ENCODE peak calls at places on chromosomes 11 and 22, in five cellular contexts. N, X, C, S and J are unnamed samples.
A peak's percentile ranks its signal among the peaks of the same experiment; 100 is the strongest.

GRCh38 chr11:98100689-98101088 is 920.1 kb upstream of the CNTN5 start:
- DNase-seq in N (no peak), X (no peak), C (no peak), S (no peak), J (no peak)

GRCh38 chr11:12554122-12554521 is 120.1 kb upstream of the TEAD1 start:
- DNase-seq in N (no peak), X (no peak), C (no peak), S (no peak), J (no peak)

GRCh38 chr11:15483205-15483604 is 368.5 kb downstream of the INSC start:
- DNase-seq in N (no peak), X (no peak), C (no peak), S (no peak), J (no peak)

GRCh38 chr11:79201637-79202347 is 239.0 kb downstream of the TENM4 start:
- DNase-seq in N (no peak), X (no peak), C (no peak), S (no peak), J (no peak)

GRCh38 chr11:71286701-71287643 is 34.6 kb upstream of the SHANK2 start:
- DNase-seq in N (no peak), X (no peak), C (no peak), S (no peak), J (peak; percentile 11)

GRCh38 chr11:76163289-76163880 is 42.9 kb downstream of the WNT11 start:
- DNase-seq in N (no peak), X (no peak), C (no peak), S (no peak), J (no peak)

GRCh38 chr11:13384837-13385417 is 78.1 kb downstream of the BTBD10 start:
- DNase-seq in N (peak; percentile 23), X (peak; percentile 52), C (peak; percentile 23), S (peak; percentile 15), J (peak; percentile 38)

GRCh38 chr11:44746894-44747293 is 20.1 kb downstream of the TSPAN18 start:
- DNase-seq in N (no peak), X (no peak), C (no peak), S (no peak), J (no peak)

DNA sequence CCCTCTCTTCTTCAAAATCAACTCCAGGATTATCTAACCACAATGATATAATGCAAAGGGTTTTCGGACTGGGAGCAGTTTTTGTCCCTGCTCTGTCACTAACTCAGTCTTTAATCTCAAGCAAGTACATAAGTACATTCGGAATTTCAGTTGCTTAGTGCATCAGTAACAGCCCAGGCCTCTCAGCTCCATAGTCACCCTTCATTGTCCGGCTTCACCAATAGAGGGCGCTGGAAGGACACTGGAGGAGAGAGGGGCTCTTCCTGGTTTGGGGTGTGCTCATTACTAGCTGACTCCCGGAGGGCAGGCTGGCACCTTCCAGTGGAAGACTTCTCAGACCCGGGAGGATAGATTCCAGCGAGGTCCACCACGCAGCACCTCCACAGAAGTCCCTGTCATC is 90.4 kb upstream of the PDGFD start:
- DNase-seq in N (peak; percentile 11), X (peak; percentile 38), C (peak; percentile 46), S (peak; percentile 65), J (peak; percentile 85)
- TF ChIP-seq SP1 in N (no peak), X (no peak), C (no peak), S (no peak), J (no peak)

GRCh38 chr11:65849366-65849765 is 8.6 kb downstream of the CFL1 start:
- DNase-seq in N (no peak), X (no peak), C (no peak), S (no peak), J (no peak)
- TF ChIP-seq SP1 in N (no peak), X (no peak), C (no peak), S (no peak), J (no peak)

GRCh38 chr11:87007938-87008337 is 29.8 kb upstream of the TMEM135 start:
- DNase-seq in N (no peak), X (no peak), C (no peak), S (no peak), J (no peak)
- TF ChIP-seq SP1 in N (no peak), X (no peak), C (no peak), S (no peak), J (no peak)

GRCh38 chr11:106399075-106399500 is 321.6 kb downstream of the AASDHPPT start:
- DNase-seq in N (no peak), X (no peak), C (peak; percentile 36), S (no peak), J (no peak)

GRCh38 chr11:106397787-106398355 is 320.4 kb downstream of the AASDHPPT start:
- DNase-seq in N (no peak), X (no peak), C (no peak), S (no peak), J (no peak)

GRCh38 chr11:106399624-106400023 is 322.2 kb downstream of the AASDHPPT start:
- DNase-seq in N (no peak), X (no peak), C (no peak), S (no peak), J (no peak)

GRCh38 chr11:106400949-106401545 is 323.6 kb downstream of the AASDHPPT start:
- DNase-seq in N (no peak), X (no peak), C (no peak), S (no peak), J (no peak)

DNA sequence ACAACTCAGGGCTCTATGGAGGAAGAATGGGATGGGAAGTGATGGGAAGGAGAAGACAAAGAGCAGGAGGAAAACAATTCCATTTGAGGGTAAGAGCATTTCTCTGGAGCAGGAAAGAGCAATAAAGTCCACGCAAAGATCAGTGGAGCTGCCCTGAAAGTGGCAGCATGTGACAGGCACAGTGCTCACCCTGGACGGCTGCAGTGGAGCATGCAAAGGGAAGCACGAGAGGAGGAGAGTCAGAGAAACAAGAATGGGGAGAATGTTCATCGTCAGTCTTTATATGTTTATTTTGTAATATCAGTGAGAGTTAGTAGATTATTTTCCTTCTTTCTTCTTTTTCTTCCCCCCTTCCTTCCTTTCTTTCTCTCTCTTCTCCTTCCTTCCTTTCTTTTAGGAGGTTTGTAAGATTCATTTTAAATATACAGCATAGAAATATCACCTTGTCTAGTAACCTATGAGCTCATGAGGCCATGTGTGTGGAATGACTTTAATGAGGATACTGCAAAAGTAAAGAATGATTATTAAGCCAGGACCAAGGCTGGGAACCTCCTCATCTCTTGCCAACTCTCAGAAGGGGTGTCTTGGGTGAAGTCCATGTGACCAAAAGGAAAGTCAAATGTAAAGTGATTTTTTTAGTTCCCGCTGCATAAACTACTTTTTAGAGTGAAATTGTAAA is 321.1 kb downstream of the AASDHPPT start:
- DNase-seq in N (no peak), X (no peak), C (no peak), S (no peak), J (no peak)
- TF ChIP-seq SP1 in N (no peak), X (no peak), C (no peak), S (no peak), J (no peak)

GRCh38 chr22:31488346-31488883 is 1.2 kb downstream of the EIF4ENIF1 start:
- DNase-seq in N (no peak), X (no peak), C (no peak), S (no peak), J (no peak)

GRCh38 chr22:31486951-31487350 is 2.7 kb downstream of the EIF4ENIF1 start:
- DNase-seq in N (no peak), X (no peak), C (no peak), S (no peak), J (no peak)

GRCh38 chr22:31490496-31490925 is 869 bp upstream of the EIF4ENIF1 start:
- DNase-seq in N (peak; percentile 15), X (peak; percentile 60), C (peak; percentile 22), S (no peak), J (peak; percentile 32)

GRCh38 chr22:31489632-31490495 is at the start of gene EIF4ENIF1:
- DNase-seq in N (peak; percentile 88), X (peak; percentile 92), C (peak; percentile 46), S (no peak), J (peak; percentile 81)

DNA sequence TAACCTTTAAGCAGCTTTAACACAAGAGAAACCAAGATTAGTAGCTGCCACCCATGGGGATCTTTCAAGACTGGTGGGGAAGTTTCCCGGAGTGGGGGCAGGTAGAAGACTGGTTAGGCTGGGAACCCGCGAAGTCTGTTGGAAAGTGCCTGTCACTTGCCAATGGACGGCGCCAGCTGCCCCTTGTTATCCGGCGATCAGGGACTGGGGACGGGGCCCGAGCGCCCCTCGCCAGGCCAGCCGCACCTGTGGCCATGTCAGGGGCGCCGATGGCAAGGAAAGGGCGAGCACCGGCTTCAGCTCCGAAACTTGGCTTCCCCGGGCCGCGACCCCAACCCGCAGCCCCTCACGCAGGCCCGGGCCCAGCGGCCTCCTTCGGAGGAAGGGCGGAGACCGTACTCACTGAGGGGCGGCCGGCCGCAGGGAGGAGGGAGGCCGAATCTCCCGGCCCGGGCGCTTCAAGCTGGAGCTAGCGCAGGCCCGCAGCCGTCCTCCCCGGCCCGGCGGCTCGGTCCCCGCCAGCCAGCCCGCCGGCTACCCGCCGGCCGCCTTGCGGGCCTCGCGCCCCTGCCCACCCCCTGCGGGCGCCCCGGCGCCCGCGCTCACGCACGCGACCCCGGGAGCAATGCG is 539 bp downstream of the EIF4ENIF1 start:
- DNase-seq in N (peak; percentile 27), X (peak; percentile 71), C (no peak), S (no peak), J (peak; percentile 55)
- TF ChIP-seq SP1 in N (no peak), X (no peak), C (no peak), S (no peak), J (no peak)

GRCh38 chr22:20428496-20429253 is 8.9 kb downstream of the SCARF2 start:
- DNase-seq in N (no peak), X (no peak), C (no peak), S (no peak), J (no peak)

GRCh38 chr22:20430101-20430640 is 7.5 kb downstream of the SCARF2 start:
- DNase-seq in N (no peak), X (no peak), C (no peak), S (no peak), J (no peak)

GRCh38 chr22:20430641-20431519 is 6.7 kb downstream of the SCARF2 start:
- DNase-seq in N (peak; percentile 79), X (no peak), C (peak; percentile 33), S (no peak), J (peak; percentile 68)

GRCh38 chr22:20427945-20428417 is 9.6 kb downstream of the SCARF2 start:
- DNase-seq in N (no peak), X (no peak), C (no peak), S (no peak), J (no peak)

DNA sequence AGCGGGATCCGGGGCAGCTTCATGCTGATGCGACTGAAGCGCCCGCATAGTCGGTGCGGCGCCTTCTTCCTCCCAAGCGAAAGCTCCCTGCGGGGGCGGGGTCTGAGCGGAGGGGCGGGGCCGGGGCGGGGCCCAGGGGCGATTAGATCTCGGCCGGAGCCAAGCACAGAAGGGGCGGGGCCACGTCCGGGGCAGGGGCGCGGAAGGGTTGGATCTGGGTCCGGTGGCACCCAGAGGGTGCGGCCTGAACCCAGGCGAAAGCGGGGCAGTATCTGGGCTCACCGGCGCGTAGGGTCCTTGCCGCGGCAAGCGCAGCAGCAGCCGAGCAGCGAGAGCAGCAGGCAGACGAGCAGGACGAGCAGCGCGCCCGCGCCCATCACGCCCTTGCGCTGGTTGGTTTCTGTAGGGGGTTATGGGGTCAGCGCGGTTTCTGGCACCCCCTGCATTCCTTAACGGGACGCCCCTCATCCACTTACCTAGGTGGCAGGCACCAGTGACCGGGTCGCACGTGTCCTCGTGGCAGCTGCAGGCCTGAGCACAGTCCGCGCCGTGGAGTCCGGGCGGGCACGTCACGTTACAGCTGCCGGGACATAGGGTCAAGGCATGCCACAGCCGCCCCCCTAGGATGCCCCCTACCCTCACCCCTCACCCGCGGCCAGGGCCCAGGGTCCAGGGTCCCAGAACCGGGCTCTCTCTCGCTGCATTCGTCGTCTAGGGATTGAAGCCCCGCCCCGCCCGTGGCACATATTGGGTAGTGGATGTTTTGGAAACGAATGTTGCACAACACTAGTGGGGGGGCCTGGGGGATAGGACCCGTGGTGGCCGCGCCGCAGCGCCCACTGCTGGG is 8.1 kb downstream of the SCARF2 start:
- DNase-seq in N (peak; percentile 100), X (no peak), C (no peak), S (no peak), J (peak; percentile 84)
- TF ChIP-seq SP1 in N (no peak), X (no peak), C (no peak), S (no peak), J (peak; percentile 15)